ENCODE peak calls at places on chromosome 11, in eight cellular contexts. One of them, this sample, is unnamed.
A peak's percentile ranks its signal among the peaks of the same experiment; 100 is the strongest.

GRCh38 chr11:104198576-104198975 is 34.6 kb upstream of the PDGFD start:
- DNase-seq in neural progenitor cell: no peak
- DNase-seq in K562: no peak
- DNase-seq in GM23248: peak; percentile 10
- DNase-seq in fibroblast of lung: peak; percentile 67
- DNase-seq in GM12878: no peak
- DNase-seq in MM.1S: no peak
- DNase-seq in PC-3: no peak
- DNase-seq in this sample: no peak

GRCh38 chr11:43578346-43579170 is 102.0 kb upstream of the HSD17B12 start:
- DNase-seq in K562: no peak
- DNase-seq in PC-3: peak; percentile 59
- DNase-seq in GM23248: peak; percentile 90
- DNase-seq in MM.1S: no peak
- DNase-seq in neural progenitor cell: no peak
- DNase-seq in GM12878: no peak
- DNase-seq in fibroblast of lung: peak; percentile 38
- DNase-seq in this sample: peak; percentile 61

GRCh38 chr11:19924321-19925115 is 211.9 kb downstream of the NAV2 start:
- DNase-seq in neural progenitor cell: no peak
- DNase-seq in K562: no peak
- DNase-seq in GM12878: no peak
- DNase-seq in GM23248: no peak
- DNase-seq in fibroblast of lung: no peak
- DNase-seq in PC-3: no peak
- DNase-seq in MM.1S: no peak
- DNase-seq in this sample: no peak

GRCh38 chr11:116334596-116334995 is 438.2 kb downstream of the BUD13 start:
- DNase-seq in K562: no peak
- DNase-seq in PC-3: no peak
- DNase-seq in MM.1S: no peak
- DNase-seq in GM12878: no peak
- DNase-seq in GM23248: no peak
- DNase-seq in neural progenitor cell: no peak
- DNase-seq in fibroblast of lung: no peak
- DNase-seq in this sample: no peak

GRCh38 chr11:40797981-40798380 is 661.5 kb downstream of the LRRC4C start:
- DNase-seq in K562: no peak
- DNase-seq in neural progenitor cell: no peak
- DNase-seq in MM.1S: peak; percentile 94
- DNase-seq in GM12878: no peak
- DNase-seq in PC-3: peak; percentile 23
- DNase-seq in fibroblast of lung: no peak
- DNase-seq in GM23248: no peak
- DNase-seq in this sample: no peak

GRCh38 chr11:22304337-22304961 is 33.7 kb upstream of the SLC17A6 start:
- DNase-seq in MM.1S: peak; percentile 56
- DNase-seq in K562: peak; percentile 24
- DNase-seq in fibroblast of lung: peak; percentile 41
- DNase-seq in PC-3: peak; percentile 37
- DNase-seq in GM12878: no peak
- DNase-seq in GM23248: peak; percentile 57
- DNase-seq in neural progenitor cell: peak; percentile 55
- DNase-seq in this sample: peak; percentile 69

GRCh38 chr11:92810423-92810822 is 159.0 kb upstream of the MTNR1B start:
- DNase-seq in neural progenitor cell: no peak
- DNase-seq in PC-3: no peak
- DNase-seq in fibroblast of lung: no peak
- DNase-seq in GM12878: no peak
- DNase-seq in GM23248: no peak
- DNase-seq in MM.1S: no peak
- DNase-seq in K562: no peak
- DNase-seq in this sample: no peak

GRCh38 chr11:32884770-32885384 is 7.7 kb upstream of the QSER1 start:
- DNase-seq in MM.1S: peak; percentile 28
- DNase-seq in K562: peak; percentile 29
- DNase-seq in GM12878: no peak
- DNase-seq in PC-3: peak; percentile 22
- DNase-seq in GM23248: peak; percentile 44
- DNase-seq in neural progenitor cell: no peak
- DNase-seq in fibroblast of lung: peak; percentile 9
- DNase-seq in this sample: peak; percentile 68

GRCh38 chr11:705646-706438 is at the start of gene EPS8L2:
- DNase-seq in PC-3: peak; percentile 66
- DNase-seq in fibroblast of lung: no peak
- DNase-seq in K562: peak; percentile 92
- DNase-seq in GM23248: peak; percentile 46
- DNase-seq in neural progenitor cell: peak; percentile 50
- DNase-seq in GM12878: no peak
- DNase-seq in MM.1S: no peak
- DNase-seq in this sample: no peak

GRCh38 chr11:4605057-4605456 is 3.0 kb downstream of the TRIM68 start:
- DNase-seq in GM23248: no peak
- DNase-seq in neural progenitor cell: no peak
- DNase-seq in GM12878: no peak
- DNase-seq in K562: no peak
- DNase-seq in MM.1S: no peak
- DNase-seq in fibroblast of lung: no peak
- DNase-seq in PC-3: no peak
- DNase-seq in this sample: no peak

GRCh38 chr11:4607111-4607510 is 920 bp downstream of the TRIM68 start:
- DNase-seq in PC-3: no peak
- DNase-seq in MM.1S: no peak
- DNase-seq in fibroblast of lung: peak; percentile 18
- DNase-seq in K562: no peak
- DNase-seq in neural progenitor cell: no peak
- DNase-seq in GM23248: peak; percentile 43
- DNase-seq in GM12878: no peak
- DNase-seq in this sample: no peak

GRCh38 chr11:4610258-4610935 is 2.4 kb upstream of the TRIM68 start:
- DNase-seq in GM23248: peak; percentile 23
- DNase-seq in K562: no peak
- DNase-seq in MM.1S: peak; percentile 10
- DNase-seq in PC-3: no peak
- DNase-seq in fibroblast of lung: peak; percentile 3
- DNase-seq in neural progenitor cell: no peak
- DNase-seq in GM12878: no peak
- DNase-seq in this sample: peak; percentile 45

GRCh38 chr11:4606231-4607015 is 1.6 kb downstream of the TRIM68 start:
- DNase-seq in fibroblast of lung: peak; percentile 44
- DNase-seq in K562: no peak
- DNase-seq in neural progenitor cell: no peak
- DNase-seq in PC-3: peak; percentile 9
- DNase-seq in GM12878: no peak
- DNase-seq in MM.1S: no peak
- DNase-seq in GM23248: peak; percentile 36
- DNase-seq in this sample: no peak

GRCh38 chr11:4607782-4608666 is at the start of gene TRIM68:
- DNase-seq in PC-3: peak; percentile 94
- DNase-seq in GM12878: peak; percentile 82
- DNase-seq in MM.1S: peak; percentile 96
- DNase-seq in neural progenitor cell: peak; percentile 95
- DNase-seq in K562: peak; percentile 99
- DNase-seq in fibroblast of lung: peak; percentile 96
- DNase-seq in GM23248: peak; percentile 97
- DNase-seq in this sample: peak; percentile 98
- H3K9ac ChIP-seq in PC-3: peak within 1 kb of the TSS; percentile 75
- H3K9ac ChIP-seq in GM12878: peak within 1 kb of the TSS; percentile 82
- H3K9ac ChIP-seq in MM.1S: peak within 1 kb of the TSS; percentile 78
- H3K9ac ChIP-seq in neural progenitor cell: no peak within 1 kb of the TSS
- H3K9ac ChIP-seq in K562: peak within 1 kb of the TSS; percentile 78
- H3K9ac ChIP-seq in fibroblast of lung: peak within 1 kb of the TSS; percentile 82
- H3K9ac ChIP-seq in GM23248: peak within 1 kb of the TSS; percentile 89
- H3K9ac ChIP-seq in this sample: peak within 1 kb of the TSS; percentile 85

DNA sequence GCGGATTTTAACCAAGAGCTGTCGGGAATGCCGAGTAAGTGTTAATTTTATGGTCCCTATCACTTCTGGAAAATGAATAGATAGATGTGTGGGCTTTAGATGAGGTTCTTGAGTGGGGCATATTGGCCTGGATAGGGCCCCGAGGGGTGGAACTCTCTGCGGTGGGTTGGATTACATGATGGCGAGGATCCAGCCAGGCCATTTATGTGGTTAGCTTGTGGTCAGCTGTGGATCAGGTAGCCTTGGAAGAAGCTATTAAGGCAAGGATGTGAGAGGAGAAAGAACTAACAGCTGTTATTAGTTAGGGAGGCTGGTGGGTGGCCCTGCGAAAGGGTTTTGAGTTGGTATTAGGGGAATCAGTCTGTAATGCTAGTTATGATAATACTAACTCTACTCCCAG is 268.4 kb downstream of the NELL1 start:
- DNase-seq in K562: no peak
- DNase-seq in neural progenitor cell: no peak
- DNase-seq in MM.1S: no peak
- DNase-seq in fibroblast of lung: no peak
- DNase-seq in PC-3: no peak
- DNase-seq in GM23248: no peak
- DNase-seq in GM12878: no peak
- DNase-seq in this sample: no peak
- H3K4me2 ChIP-seq in K562: no peak overlapping the region
- H3K4me2 ChIP-seq in neural progenitor cell: no peak overlapping the region
- H3K4me2 ChIP-seq in MM.1S: no peak overlapping the region
- H3K4me2 ChIP-seq in fibroblast of lung: no peak overlapping the region
- H3K4me2 ChIP-seq in PC-3: no peak overlapping the region
- H3K4me2 ChIP-seq in GM23248: no peak overlapping the region
- H3K4me2 ChIP-seq in GM12878: no peak overlapping the region
- H3K4me2 ChIP-seq in this sample: no peak overlapping the region

DNA sequence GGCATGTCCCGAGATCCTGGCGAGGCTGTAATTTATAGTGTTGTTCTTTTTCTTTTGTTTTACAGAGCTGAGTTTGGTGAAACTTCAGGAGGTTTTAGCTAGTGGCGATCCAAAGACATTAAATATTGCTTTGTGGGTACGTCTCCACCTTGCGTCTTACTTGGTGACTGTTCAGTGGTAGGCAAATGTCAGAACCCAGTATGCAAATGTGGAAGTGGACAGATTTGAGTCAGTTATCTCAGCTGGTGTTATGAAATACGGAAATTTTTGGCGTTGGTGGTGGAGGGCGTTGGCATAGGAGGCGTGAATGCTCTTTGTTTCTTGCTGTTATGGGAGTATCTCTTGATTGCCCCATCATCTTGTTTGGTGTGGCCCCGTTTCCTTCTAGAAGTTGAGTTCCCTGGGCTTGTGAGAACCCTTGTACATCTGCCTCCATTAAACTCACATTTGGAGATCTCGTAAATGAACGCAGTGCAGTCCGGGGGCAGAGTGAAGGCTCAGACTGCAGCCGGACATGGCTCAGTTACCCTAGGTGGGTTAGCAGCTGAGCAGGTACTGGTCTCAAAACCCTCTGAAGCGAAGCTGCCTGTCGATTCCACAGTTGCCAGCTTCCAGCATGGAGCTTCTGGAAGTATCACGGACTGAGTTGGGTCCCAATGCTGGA is 39.9 kb downstream of the PTPRJ start:
- DNase-seq in GM23248: no peak
- DNase-seq in fibroblast of lung: no peak
- DNase-seq in MM.1S: no peak
- DNase-seq in K562: no peak
- DNase-seq in GM12878: peak; percentile 66
- DNase-seq in neural progenitor cell: no peak
- DNase-seq in PC-3: no peak
- DNase-seq in this sample: peak; percentile 96
- H4K20me1 ChIP-seq in GM23248: no peaks in the 10 kb centered on the region
- H4K20me1 ChIP-seq in fibroblast of lung: no peaks in the 10 kb centered on the region
- H4K20me1 ChIP-seq in MM.1S: no peaks in the 10 kb centered on the region
- H4K20me1 ChIP-seq in K562: peaks cover 4% of the 10 kb centered on the region
- H4K20me1 ChIP-seq in GM12878: no peaks in the 10 kb centered on the region
- H4K20me1 ChIP-seq in neural progenitor cell: peaks cover 4% of the 10 kb centered on the region
- H4K20me1 ChIP-seq in PC-3: no peaks in the 10 kb centered on the region
- H4K20me1 ChIP-seq in this sample: peaks cover 3% of the 10 kb centered on the region

DNA sequence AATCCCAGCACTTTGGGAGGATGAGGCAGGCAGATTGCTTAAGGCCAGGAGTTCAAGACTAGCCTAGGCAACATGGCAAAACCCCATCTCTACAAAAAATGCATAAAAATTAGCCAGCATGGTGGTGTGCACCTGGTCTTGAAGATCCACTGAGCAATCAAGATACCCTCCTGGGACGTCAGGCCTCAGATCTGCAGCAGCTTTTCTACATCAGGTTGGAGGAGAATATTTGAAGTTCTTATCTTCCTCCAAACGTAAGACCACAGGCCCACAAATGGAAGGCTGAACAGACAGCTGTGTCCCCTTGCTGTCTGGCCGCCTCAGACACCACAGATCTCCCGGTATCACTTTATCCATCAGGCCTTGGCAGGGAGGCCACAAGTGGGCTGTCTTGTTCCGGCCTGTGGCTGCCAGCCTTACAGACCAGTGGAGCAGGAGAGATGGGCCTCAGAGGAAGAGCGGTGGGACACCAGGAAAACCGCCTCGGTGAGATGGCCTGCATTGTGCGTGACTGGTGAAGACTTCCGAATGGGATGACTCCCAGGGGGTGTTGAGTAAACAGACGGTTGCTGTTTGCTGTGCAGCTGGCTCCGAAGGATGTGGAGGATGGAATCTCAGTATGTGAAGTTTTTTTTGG is 15.9 kb downstream of the UBASH3B start:
- DNase-seq in neural progenitor cell: no peak
- DNase-seq in MM.1S: no peak
- DNase-seq in fibroblast of lung: peak; percentile 72
- DNase-seq in GM23248: no peak
- DNase-seq in PC-3: no peak
- DNase-seq in K562: no peak
- DNase-seq in GM12878: no peak
- DNase-seq in this sample: peak; percentile 73
- H3K9ac ChIP-seq in neural progenitor cell: no peak overlapping the region
- H3K9ac ChIP-seq in MM.1S: no peak overlapping the region
- H3K9ac ChIP-seq in fibroblast of lung: peak overlapping the region; percentile 25
- H3K9ac ChIP-seq in GM23248: no peak overlapping the region
- H3K9ac ChIP-seq in PC-3: no peak overlapping the region
- H3K9ac ChIP-seq in K562: no peak overlapping the region
- H3K9ac ChIP-seq in GM12878: no peak overlapping the region
- H3K9ac ChIP-seq in this sample: peak overlapping the region; percentile 47

DNA sequence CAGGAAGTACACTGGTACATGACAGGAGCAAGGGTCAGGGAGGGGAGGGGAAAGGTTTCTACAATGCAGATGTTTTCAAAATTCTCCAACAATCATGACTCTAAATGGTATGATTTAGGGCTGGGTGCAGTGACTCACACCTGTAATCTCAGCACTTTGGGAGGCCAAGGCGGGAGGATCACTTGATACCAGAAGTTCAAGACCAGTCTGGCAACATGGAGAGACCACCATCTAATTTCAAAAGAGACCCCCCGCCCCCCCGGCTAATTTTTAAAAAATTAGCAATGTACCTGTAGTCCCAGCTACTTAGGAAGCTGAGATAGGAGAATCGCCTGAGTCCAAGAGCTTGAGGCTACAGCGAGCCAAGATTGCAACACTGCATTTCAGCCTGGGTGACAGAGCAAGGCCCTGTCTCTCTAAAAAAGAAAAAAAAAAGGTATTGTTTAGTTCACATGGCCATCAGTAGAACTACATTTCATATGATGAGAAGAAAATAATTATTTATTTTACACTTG is 15.9 kb upstream of the OLFML1 start:
- DNase-seq in fibroblast of lung: no peak
- DNase-seq in PC-3: no peak
- DNase-seq in K562: no peak
- DNase-seq in GM12878: no peak
- DNase-seq in neural progenitor cell: no peak
- DNase-seq in GM23248: no peak
- DNase-seq in MM.1S: no peak
- DNase-seq in this sample: no peak
- H3K4me2 ChIP-seq in fibroblast of lung: no peak overlapping the region
- H3K4me2 ChIP-seq in PC-3: no peak overlapping the region
- H3K4me2 ChIP-seq in K562: no peak overlapping the region
- H3K4me2 ChIP-seq in GM12878: no peak overlapping the region
- H3K4me2 ChIP-seq in neural progenitor cell: no peak overlapping the region
- H3K4me2 ChIP-seq in GM23248: no peak overlapping the region
- H3K4me2 ChIP-seq in MM.1S: no peak overlapping the region
- H3K4me2 ChIP-seq in this sample: no peak overlapping the region